ENCODE peak calls at places on chromosomes 2 and 18, in eight cellular contexts. R is CD8-positive, alpha-beta memory T cell; Q is right atrium auricular region; S is CD8-positive, alpha-beta T cell; U is naive thymus-derived CD4-positive, alpha-beta T cell; T is GM23248; G is H1; V is left lung. K is an unnamed sample. For H3K4me1, the result is how much of the 10 kb centered on the place peaks cover.

GRCh38 chr2:106944220-106944619 is 58.3 kb upstream of the ST6GAL2 start:
- DNase-seq in R (no peak), V (no peak), Q (no peak), U (no peak), S (no peak), G (no peak), T (peak), K (peak)

GRCh38 chr2:140808816-140809215 is 1322.0 kb downstream of the LRP1B start:
- DNase-seq in Q (no peak), U (no peak), G (no peak), V (no peak), T (no peak), S (no peak), R (no peak), K (no peak)

GRCh38 chr18:80246656-80247402 is 485 bp downstream of the PARD6G start:
- DNase-seq in Q (peak), G (no peak), S (peak), U (no peak), V (peak), T (peak), R (no peak), K (no peak)

GRCh38 chr2:21837561-21837960 is 713.8 kb downstream of the TDRD15 start:
- DNase-seq in R (no peak), U (no peak), V (no peak), S (no peak), G (no peak), T (no peak), Q (no peak), K (no peak)

GRCh38 chr2:196145256-196145655 is 26.1 kb downstream of the STK17B start:
- DNase-seq in V (no peak), S (no peak), R (no peak), U (no peak), G (no peak), T (no peak), Q (no peak), K (peak)

GRCh38 chr2:224027912-224028311 is 11.2 kb downstream of the SERPINE2 start:
- DNase-seq in R (no peak), S (no peak), U (no peak), V (no peak), T (no peak), G (no peak), Q (no peak), K (no peak)

GRCh38 chr2:64721326-64721633 is 67.6 kb upstream of the SERTAD2 start:
- DNase-seq in S (no peak), G (no peak), U (no peak), Q (no peak), R (no peak), V (no peak), T (peak), K (no peak)

GRCh38 chr2:28997237-28997846 is 16.2 kb downstream of the TOGARAM2 start:
- DNase-seq in G (no peak), T (peak), V (no peak), Q (no peak), S (no peak), U (no peak), R (no peak), K (peak)

GRCh38 chr18:44895176-44895798 is 214.6 kb downstream of the SETBP1 start:
- DNase-seq in T (peak), S (no peak), R (no peak), Q (no peak), V (no peak), U (no peak), G (no peak), K (peak)

GRCh38 chr2:233025706-233026105 is 6.8 kb upstream of the NEU2 start:
- DNase-seq in G (no peak), T (peak), R (no peak), Q (no peak), U (no peak), S (no peak), V (no peak), K (peak)

GRCh38 chr2:138600732-138601437 is 99.3 kb downstream of the SPOPL start:
- DNase-seq in T (peak), V (no peak), G (no peak), U (no peak), S (no peak), Q (no peak), R (no peak), K (peak)

GRCh38 chr2:240432820-240433801 is 2.4 kb upstream of the GPC1 start:
- DNase-seq in S (no peak), U (no peak), T (no peak), G (no peak), Q (no peak), R (no peak), V (peak), K (no peak)

GRCh38 chr2:58140508-58141072 is 94.0 kb downstream of the VRK2 start:
- DNase-seq in T (peak), S (no peak), U (no peak), Q (no peak), V (no peak), R (no peak), G (no peak), K (peak)

GRCh38 chr18:1438458-1438910 is 533.8 kb downstream of the ADCYAP1 start:
- DNase-seq in V (no peak), R (no peak), G (no peak), S (no peak), U (no peak), T (no peak), Q (no peak), K (no peak)

GRCh38 chr2:145985517-145985916 is 1465.6 kb upstream of the ZEB2 start:
- DNase-seq in T (no peak), V (no peak), Q (no peak), S (no peak), U (no peak), G (no peak), R (no peak), K (no peak)

GRCh38 chr2:170530803-170531564 is 184.2 kb upstream of the SP5 start:
- DNase-seq in R (no peak), U (no peak), S (no peak), T (no peak), V (no peak), Q (no peak), G (no peak), K (no peak)

GRCh38 chr2:75290600-75291140 is 91.3 kb upstream of the TACR1 start:
- DNase-seq in S (no peak), T (peak), G (no peak), U (no peak), R (no peak), V (no peak), Q (no peak), K (no peak)

GRCh38 chr2:197800091-197800490 is 4.3 kb upstream of the PLCL1 start:
- DNase-seq in V (no peak), R (no peak), S (no peak), U (no peak), Q (no peak), T (no peak), G (no peak), K (no peak)

GRCh38 chr18:36281941-36282340 is 15.6 kb upstream of the FHOD3 start:
- DNase-seq in Q (no peak), S (no peak), T (no peak), U (no peak), G (no peak), V (no peak), R (no peak), K (no peak)

GRCh38 chr2:157743051-157743450 is 114.4 kb upstream of the ACVR1C start:
- DNase-seq in Q (no peak), R (no peak), V (no peak), T (no peak), U (no peak), S (no peak), G (no peak), K (no peak)

GRCh38 chr18:49400398-49401072 is 59.9 kb downstream of the DYM start:
- DNase-seq in S (no peak), T (peak), R (no peak), U (no peak), Q (no peak), V (no peak), G (no peak), K (no peak)

GRCh38 chr18:10259934-10260333 is 194.5 kb upstream of the APCDD1 start:
- DNase-seq in R (no peak), S (no peak), G (no peak), V (no peak), U (no peak), T (no peak), Q (no peak), K (peak)

GRCh38 chr18:79715280-79715679 is 35.7 kb downstream of the CTDP1 start:
- DNase-seq in G (no peak), R (no peak), S (no peak), V (peak), Q (no peak), T (no peak), U (no peak), K (no peak)

GRCh38 chr2:148794558-148794957 is 80.5 kb upstream of the KIF5C start:
- DNase-seq in R (no peak), Q (no peak), G (no peak), U (no peak), S (no peak), T (peak), V (no peak), K (peak)

GRCh38 chr2:88197732-88198131 is 27.6 kb downstream of the THNSL2 start:
- DNase-seq in S (no peak), T (no peak), U (no peak), Q (no peak), R (no peak), V (no peak), G (no peak), K (no peak)

GRCh38 chr2:152198499-152198898 is 22.9 kb upstream of the STAM2 start:
- DNase-seq in R (no peak), T (no peak), S (no peak), Q (no peak), G (no peak), U (no peak), V (no peak), K (no peak)

GRCh38 chr2:156331572-156332451 is 709 bp downstream of the NR4A2 start:
- DNase-seq in S (no peak), T (peak), U (peak), R (no peak), G (no peak), V (peak), Q (peak), K (peak)

GRCh38 chr2:125398738-125399473 is 1257.1 kb upstream of the GYPC start:
- DNase-seq in R (no peak), G (no peak), S (no peak), V (no peak), U (no peak), Q (no peak), T (no peak), K (no peak)

GRCh38 chr18:36899289-36899688 is 70.4 kb downstream of the KIAA1328 start:
- DNase-seq in U (no peak), V (no peak), T (peak), Q (no peak), R (no peak), S (no peak), G (no peak), K (no peak)

GRCh38 chr2:174495365-174496012 is 8.7 kb upstream of the GPR155 start:
- DNase-seq in V (no peak), G (no peak), T (no peak), R (no peak), Q (no peak), S (no peak), U (no peak), K (no peak)

GRCh38 chr2:35714883-35715282 is 640.7 kb upstream of the CRIM1 start:
- DNase-seq in V (no peak), U (no peak), Q (no peak), G (no peak), T (no peak), S (no peak), R (no peak), K (peak)
- H3K4me1 ChIP-seq in V (under half), U (under half), Q (under half), G (under half), T (under half), S (under half), R (under half), K (under half)

GRCh38 chr2:97348841-97349240 is 235.9 kb downstream of the ANKRD36 start:
- DNase-seq in S (no peak), R (no peak), T (no peak), Q (no peak), U (no peak), V (no peak), G (no peak), K (no peak)
- H3K4me1 ChIP-seq in S (under half), R (under half), T (under half), Q (under half), U (under half), V (under half), G (under half), K (under half)

GRCh38 chr2:9232166-9232479 is 25.5 kb downstream of the ASAP2 start:
- DNase-seq in U (no peak), R (no peak), S (no peak), Q (no peak), V (peak), G (no peak), T (no peak), K (no peak)

GRCh38 chr2:9230881-9231280 is 24.3 kb downstream of the ASAP2 start:
- DNase-seq in R (no peak), V (peak), G (no peak), S (no peak), Q (no peak), U (no peak), T (peak), K (no peak)

GRCh38 chr2:9234680-9235387 is 28.2 kb downstream of the ASAP2 start:
- DNase-seq in G (no peak), V (peak), S (no peak), R (no peak), U (no peak), Q (no peak), T (peak), K (peak)

GRCh38 chr2:9231291-9232165 is 24.9 kb downstream of the ASAP2 start:
- DNase-seq in S (no peak), G (no peak), T (no peak), U (no peak), Q (no peak), V (peak), R (no peak), K (no peak)

GRCh38 chr2:9232886-9233285 is 26.3 kb downstream of the ASAP2 start:
- DNase-seq in R (no peak), G (no peak), T (no peak), U (no peak), V (no peak), Q (no peak), S (no peak), K (peak)
- H3K4me1 ChIP-seq in R (under half), G (under half), T (half or more), U (under half), V (under half), Q (under half), S (under half), K (half or more)

GRCh38 chr2:16070648-16070971 is 130.3 kb downstream of the MYCN start:
- DNase-seq in T (no peak), S (no peak), V (no peak), R (no peak), G (no peak), Q (no peak), U (no peak), K (no peak)
- H3K4me1 ChIP-seq in T (under half), S (under half), V (under half), R (under half), G (under half), Q (under half), U (under half), K (under half)

DNA sequence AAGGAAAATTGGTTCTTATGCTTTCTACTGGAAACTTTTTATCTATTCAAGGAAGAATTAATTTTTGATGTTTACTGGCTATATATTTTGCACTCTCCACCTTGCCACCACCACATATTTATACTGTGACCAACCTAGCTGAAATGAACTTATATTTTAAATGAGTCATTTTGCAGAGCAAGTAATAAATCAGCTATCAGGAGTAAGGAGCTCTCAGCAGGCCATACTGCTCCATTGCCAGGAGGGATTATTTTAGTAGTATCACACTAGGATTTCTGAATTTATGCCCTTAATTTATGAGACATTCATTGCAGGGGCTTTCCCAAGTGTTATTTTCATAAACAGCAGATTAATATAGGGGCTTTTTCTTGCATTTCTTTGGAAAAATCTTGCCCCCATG is 125.8 kb upstream of the CYP1B1 start:
- DNase-seq in Q (no peak), G (no peak), U (no peak), S (no peak), R (no peak), T (peak), V (no peak), K (peak)
- H3K4me1 ChIP-seq in Q (under half), G (under half), U (under half), S (under half), R (under half), T (under half), V (under half), K (under half)

GRCh38 chr2:11344956-11345671 is 678 bp upstream of the ROCK2 start:
- DNase-seq in U (no peak), T (peak), S (no peak), V (peak), R (peak), G (peak), Q (peak), K (peak)

GRCh38 chr2:11343344-11343625 is 1.2 kb downstream of the ROCK2 start:
- DNase-seq in U (no peak), V (no peak), Q (no peak), S (no peak), T (peak), R (no peak), G (no peak), K (no peak)

GRCh38 chr2:11343626-11344341 is 652 bp downstream of the ROCK2 start:
- DNase-seq in Q (no peak), V (peak), U (peak), G (peak), S (peak), T (peak), R (peak), K (peak)

GRCh38 chr2:11346129-11346528 is 1.7 kb upstream of the ROCK2 start:
- DNase-seq in G (no peak), Q (no peak), T (peak), R (no peak), U (no peak), S (no peak), V (no peak), K (no peak)

GRCh38 chr2:11344342-11344955 is at the start of gene ROCK2:
- DNase-seq in T (peak), Q (peak), U (peak), R (peak), S (peak), G (peak), V (peak), K (peak)
- H3K4me1 ChIP-seq in T (under half), Q (under half), U (under half), R (under half), S (under half), G (under half), V (under half), K (under half)

GRCh38 chr2:100104718-100105677 is 37.4 kb downstream of the AFF3 start:
- DNase-seq in S (no peak), V (peak), U (peak), T (peak), Q (no peak), R (no peak), G (no peak), K (no peak)

GRCh38 chr2:100107911-100108647 is 34.3 kb downstream of the AFF3 start:
- DNase-seq in T (no peak), V (no peak), Q (no peak), G (no peak), R (no peak), S (no peak), U (no peak), K (no peak)

GRCh38 chr2:100105678-100106054 is 36.7 kb downstream of the AFF3 start:
- DNase-seq in S (no peak), V (no peak), U (no peak), Q (no peak), R (no peak), T (no peak), G (no peak), K (no peak)

GRCh38 chr2:100106460-100106859 is 35.9 kb downstream of the AFF3 start:
- DNase-seq in S (no peak), T (no peak), U (no peak), G (no peak), R (no peak), V (no peak), Q (no peak), K (no peak)

GRCh38 chr2:100107440-100107839 is 35.0 kb downstream of the AFF3 start:
- DNase-seq in T (no peak), S (no peak), U (no peak), Q (no peak), G (no peak), V (no peak), R (no peak), K (no peak)
- H3K4me1 ChIP-seq in T (under half), S (under half), U (under half), Q (under half), G (under half), V (under half), R (under half), K (under half)

GRCh38 chr18:7856099-7856498 is 289.0 kb downstream of the PTPRM start:
- DNase-seq in S (no peak), Q (no peak), R (no peak), U (no peak), T (peak), V (no peak), G (no peak), K (no peak)
- H3K4me1 ChIP-seq in S (under half), Q (under half), R (under half), U (under half), T (under half), V (under half), G (under half), K (under half)

DNA sequence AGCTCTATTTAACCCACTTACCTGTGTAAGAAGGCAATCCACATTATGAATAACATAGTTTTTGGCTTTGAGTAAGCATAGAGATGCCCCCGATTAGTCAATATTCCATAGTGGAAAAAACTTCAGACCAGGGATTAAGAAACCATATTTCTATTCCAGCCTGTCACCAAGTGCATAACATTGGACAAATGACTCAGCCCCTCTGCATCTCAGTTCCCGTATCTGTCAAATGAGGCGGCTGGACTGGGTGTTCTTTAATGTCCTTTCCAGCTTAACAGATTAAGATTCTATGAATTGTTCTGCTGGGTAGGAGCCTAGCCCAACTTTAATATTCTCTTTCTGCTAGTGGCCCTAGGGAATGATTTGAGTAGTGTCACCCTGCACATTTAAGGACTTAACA is 11.8 kb upstream of the FTCDNL1 start:
- DNase-seq in U (no peak), T (peak), G (no peak), Q (no peak), S (no peak), V (no peak), R (no peak), K (no peak)
- H3K4me1 ChIP-seq in U (under half), T (under half), G (under half), Q (under half), S (under half), V (under half), R (under half), K (under half)

DNA sequence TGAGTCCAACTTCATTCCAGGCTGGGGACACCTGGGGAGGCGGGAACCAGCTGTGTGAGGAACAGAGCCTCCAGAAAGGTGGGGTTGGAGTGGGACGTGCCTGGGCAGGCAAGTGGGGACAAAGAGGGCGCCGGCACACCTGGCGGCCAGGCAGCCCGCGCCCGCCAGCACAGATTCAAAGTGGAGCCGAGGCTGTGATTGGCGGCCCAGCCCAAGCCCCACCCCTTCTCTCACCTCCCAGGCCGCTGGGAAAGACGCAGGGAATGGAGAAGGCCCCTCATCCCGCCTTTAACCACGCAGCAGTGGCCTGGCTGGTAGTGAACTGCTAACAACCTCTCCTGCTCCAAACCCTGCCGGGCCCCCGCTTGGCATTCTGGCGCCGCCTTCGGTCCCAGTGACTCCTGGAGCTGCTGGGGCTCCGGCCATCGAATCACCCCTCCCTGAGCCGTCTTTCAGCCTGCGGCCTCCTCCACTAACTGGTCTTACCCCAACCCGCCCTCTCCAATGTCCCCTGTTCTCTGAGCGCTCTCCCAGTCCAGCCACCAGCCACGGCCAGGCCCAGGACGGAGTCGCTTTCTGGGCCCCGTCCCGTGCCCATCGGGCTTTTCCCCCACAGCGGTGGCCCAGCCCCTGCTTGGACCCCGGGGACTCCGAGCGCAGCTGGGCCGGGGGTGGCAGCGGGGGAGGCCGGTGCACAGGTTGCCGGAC is 27.9 kb upstream of the PTMA start:
- DNase-seq in T (peak), Q (no peak), R (no peak), V (no peak), S (no peak), U (no peak), G (peak), K (no peak)
- H3K4me1 ChIP-seq in T (under half), Q (under half), R (under half), V (under half), S (under half), U (under half), G (under half), K (under half)

K was measured in astrocyte.